ENCODE peak calls at places on chromosomes 12 and 14, in ten cellular contexts. J, N, F, E, V, R, Y, S, L and M are unnamed samples.
A peak's percentile ranks its signal among the peaks of the same experiment; 100 is the strongest.

GRCh38 chr12:112256780-112257179 is 125.5 kb downstream of the HECTD4 start:
- DNase-seq in J (no peak), N (no peak), F (no peak), E (no peak), V (no peak), R (no peak), Y (no peak), S (no peak), L (no peak), M (no peak)

GRCh38 chr14:22935156-22935555 is 6.0 kb upstream of the PRMT5 start:
- DNase-seq in J (no peak), N (no peak), F (no peak), E (no peak), V (no peak), R (no peak), Y (no peak), S (no peak), L (no peak), M (no peak)

GRCh38 chr12:109771746-109772621 is 58.4 kb downstream of the FAM222A start:
- DNase-seq in J (no peak), N (peak; percentile 51), F (no peak), E (no peak), V (no peak), R (no peak), Y (no peak), S (peak; percentile 24), L (no peak), M (no peak)

GRCh38 chr14:22557846-22558220 is 31.2 kb downstream of the DAD1 start:
- DNase-seq in J (no peak), N (no peak), F (no peak), E (no peak), V (no peak), R (no peak), Y (no peak), S (no peak), L (no peak), M (peak; percentile 25)

GRCh38 chr14:92794961-92795360 is 856 bp downstream of the GOLGA5 start:
- DNase-seq in J (no peak), N (no peak), F (no peak), E (no peak), V (no peak), R (no peak), Y (no peak), S (no peak), L (no peak), M (no peak)

GRCh38 chr12:19885092-19885813 is 446.0 kb downstream of the AEBP2 start:
- DNase-seq in J (peak; percentile 65), N (no peak), F (no peak), E (no peak), V (no peak), R (no peak), Y (no peak), S (no peak), L (no peak), M (no peak)

GRCh38 chr14:25003537-25003936 is 46.4 kb downstream of the STXBP6 start:
- DNase-seq in J (peak; percentile 29), N (no peak), F (no peak), E (no peak), V (no peak), R (no peak), Y (no peak), S (no peak), L (no peak), M (no peak)

GRCh38 chr12:16228067-16228466 is 49.4 kb downstream of the SLC15A5 start:
- DNase-seq in J (peak; percentile 7), N (no peak), F (peak; percentile 82), E (no peak), V (no peak), R (no peak), Y (no peak), S (no peak), L (no peak), M (no peak)

GRCh38 chr14:43407721-43408120 is 1099.4 kb downstream of the FSCB start:
- DNase-seq in J (no peak), N (no peak), F (no peak), E (no peak), V (no peak), R (no peak), Y (peak; percentile 1), S (no peak), L (no peak), M (no peak)

GRCh38 chr12:4011597-4011996 is 138.4 kb upstream of the PARP11 start:
- DNase-seq in J (no peak), N (no peak), F (no peak), E (no peak), V (no peak), R (no peak), Y (no peak), S (peak; percentile 71), L (no peak), M (no peak)

GRCh38 chr12:80778005-80778541 is 61.4 kb downstream of the MYF5 start:
- DNase-seq in J (peak; percentile 94), N (no peak), F (peak; percentile 31), E (no peak), V (peak; percentile 61), R (peak; percentile 31), Y (peak; percentile 92), S (no peak), L (peak; percentile 99), M (no peak)

DNA sequence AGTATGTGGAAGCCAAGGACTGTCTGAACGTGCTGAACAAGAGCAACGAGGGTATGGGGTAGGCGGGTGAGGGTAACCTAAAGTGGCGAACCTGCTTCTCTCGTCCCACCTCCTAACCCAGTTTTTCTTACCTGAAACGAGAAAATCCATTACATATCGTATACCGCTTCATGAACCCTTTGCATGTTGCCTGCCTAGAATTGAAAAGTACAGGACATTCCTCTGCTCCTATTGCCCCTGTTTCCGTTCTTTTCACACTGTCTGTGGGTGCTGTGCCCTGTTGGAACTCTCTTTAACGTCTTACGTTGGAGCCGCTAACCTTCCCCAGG is 513 bp downstream of the PFDN5 start:
- DNase-seq in J (no peak), N (no peak), F (no peak), E (no peak), V (no peak), R (no peak), Y (no peak), S (no peak), L (no peak), M (no peak)
- H3K36me3 ChIP-seq in J (peaks cover 8% of the 10 kb centered on the region), N (no peaks in the 10 kb centered on the region), F (no peaks in the 10 kb centered on the region), E (no peaks in the 10 kb centered on the region), V (peaks cover 13% of the 10 kb centered on the region), R (peaks cover 14% of the 10 kb centered on the region), Y (peaks cover 4% of the 10 kb centered on the region), S (peaks cover 16% of the 10 kb centered on the region), L (peaks cover 17% of the 10 kb centered on the region), M (peaks cover 13% of the 10 kb centered on the region)

DNA sequence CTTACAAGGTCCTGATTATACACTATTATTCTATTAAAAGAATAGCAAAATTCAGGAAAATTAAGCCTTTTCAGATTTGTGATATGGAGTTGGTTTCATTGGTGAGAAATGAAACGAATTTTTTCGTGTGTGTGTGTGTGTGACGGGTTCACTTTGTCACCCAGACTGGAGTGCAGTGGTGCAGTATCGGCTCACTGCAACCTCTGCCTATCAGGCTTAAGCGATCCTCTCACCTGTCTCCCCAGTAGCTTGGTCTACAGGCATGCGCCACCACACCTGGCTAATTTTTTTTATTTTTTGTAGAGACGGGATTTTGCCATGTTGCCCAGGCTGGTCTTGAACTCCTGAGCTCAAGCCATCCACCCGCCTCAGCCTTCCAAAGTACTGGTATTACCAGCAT is 9.7 kb downstream of the PCBP2 start:
- DNase-seq in J (no peak), N (no peak), F (peak; percentile 69), E (no peak), V (no peak), R (no peak), Y (no peak), S (no peak), L (no peak), M (no peak)
- H3K4me1 ChIP-seq in J (peaks cover 40% of the 10 kb centered on the region), N (no peaks in the 10 kb centered on the region), F (peaks cover 71% of the 10 kb centered on the region), E (no peaks in the 10 kb centered on the region), V (no peaks in the 10 kb centered on the region), R (peaks cover 89% of the 10 kb centered on the region), Y (no peaks in the 10 kb centered on the region), S (no peaks in the 10 kb centered on the region), L (peaks cover 4% of the 10 kb centered on the region), M (peaks cover 3% of the 10 kb centered on the region)

GRCh38 chr12:8077207-8077606 is 4.9 kb upstream of the NECAP1 start:
- DNase-seq in J (no peak), N (no peak), F (no peak), E (no peak), V (no peak), R (no peak), Y (peak; percentile 74), S (no peak), L (no peak), M (no peak)

GRCh38 chr12:8081228-8081920 is 700 bp upstream of the NECAP1 start:
- DNase-seq in J (no peak), N (no peak), F (peak; percentile 78), E (no peak), V (no peak), R (no peak), Y (no peak), S (no peak), L (no peak), M (peak; percentile 30)

GRCh38 chr12:8080131-8080530 is 1.9 kb upstream of the NECAP1 start:
- DNase-seq in J (no peak), N (no peak), F (no peak), E (no peak), V (no peak), R (no peak), Y (no peak), S (no peak), L (no peak), M (no peak)

GRCh38 chr12:8078400-8078799 is 3.7 kb upstream of the NECAP1 start:
- DNase-seq in J (peak; percentile 83), N (no peak), F (peak; percentile 69), E (peak; percentile 84), V (no peak), R (no peak), Y (peak; percentile 84), S (no peak), L (no peak), M (peak; percentile 81)

DNA sequence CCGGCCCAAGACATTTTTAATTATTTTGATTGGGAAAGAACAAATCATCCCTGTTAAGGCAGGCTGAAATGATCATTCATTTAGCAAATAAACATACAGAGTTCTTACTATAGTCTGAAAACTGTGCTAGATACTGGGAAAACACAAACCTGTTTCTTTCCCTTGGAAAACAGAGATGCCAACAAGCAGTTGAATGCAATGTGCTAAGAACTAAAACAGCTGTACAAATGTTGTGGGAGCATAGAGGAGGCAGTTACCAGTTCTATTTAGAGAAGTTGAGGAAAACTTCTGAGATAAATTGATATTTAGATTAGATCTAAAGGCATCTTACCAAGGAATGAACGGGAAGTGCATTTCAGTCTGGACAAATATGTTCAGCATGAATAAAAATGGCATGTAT is 3.2 kb upstream of the NECAP1 start:
- DNase-seq in J (no peak), N (no peak), F (no peak), E (no peak), V (no peak), R (no peak), Y (no peak), S (no peak), L (no peak), M (no peak)
- H3K27ac ChIP-seq in J (no peak overlapping the region), N (no peak overlapping the region), F (no peak overlapping the region), E (no peak overlapping the region), V (no peak overlapping the region), R (no peak overlapping the region), Y (no peak overlapping the region), S (no peak overlapping the region), L (no peak overlapping the region), M (no peak overlapping the region)

DNA sequence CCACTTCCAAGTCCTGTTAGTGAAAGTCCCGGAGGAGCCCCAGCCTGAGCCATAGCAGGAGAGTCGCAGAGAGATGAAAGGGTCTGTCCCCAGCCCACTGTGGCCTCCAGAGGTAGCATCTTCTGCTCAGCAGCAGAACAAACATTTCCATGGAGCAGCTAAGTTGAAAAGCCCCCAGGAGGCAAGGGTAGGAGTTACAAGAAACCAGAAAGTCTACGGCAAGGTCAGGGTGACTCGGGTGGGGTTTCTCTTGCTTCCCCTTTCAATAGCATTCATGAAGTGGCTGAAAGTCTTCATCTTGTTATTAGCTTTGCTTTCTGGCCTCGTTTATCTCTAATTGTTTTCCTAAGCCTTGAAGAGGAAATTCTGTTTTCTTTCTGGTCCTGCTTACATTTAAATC is 151.2 kb upstream of the DIO3 start:
- DNase-seq in J (no peak), N (no peak), F (no peak), E (no peak), V (no peak), R (no peak), Y (no peak), S (no peak), L (no peak), M (no peak)
- H3K36me3 ChIP-seq in J (no peaks in the 10 kb centered on the region), N (no peaks in the 10 kb centered on the region), F (no peaks in the 10 kb centered on the region), E (no peaks in the 10 kb centered on the region), V (no peaks in the 10 kb centered on the region), R (no peaks in the 10 kb centered on the region), Y (no peaks in the 10 kb centered on the region), S (no peaks in the 10 kb centered on the region), L (no peaks in the 10 kb centered on the region), M (no peaks in the 10 kb centered on the region)